ENCODE peak calls at places on chromosome 3, in seven cellular contexts. P, F, C, Y, U, K and G are unnamed samples.
A peak's percentile ranks its signal among the peaks of the same experiment; 100 is the strongest.

GRCh38 chr3:37729119-37729518 is 132.6 kb upstream of the CTDSPL start:
- DNase-seq in U (no peak), K (no peak), Y (peak; percentile 15), P (peak; percentile 18), F (no peak), C (no peak), G (peak; percentile 7)

GRCh38 chr3:4720316-4721075 is 227.3 kb downstream of the ITPR1 start:
- DNase-seq in K (no peak), U (no peak), Y (peak; percentile 93), P (peak; percentile 71), F (no peak), C (peak; percentile 89), G (peak; percentile 56)

GRCh38 chr3:23800731-23801130 is 5.0 kb upstream of the UBE2E1 start:
- DNase-seq in F (no peak), U (no peak), K (no peak), P (peak; percentile 39), Y (peak; percentile 56), C (no peak), G (no peak)

GRCh38 chr3:121660356-121661171 is at the start of gene HCLS1:
- DNase-seq in C (no peak), U (peak; percentile 86), K (no peak), Y (peak; percentile 33), P (no peak), F (peak; percentile 87), G (no peak)

GRCh38 chr3:158434412-158435038 is 136.5 kb upstream of the MLF1 start:
- DNase-seq in Y (peak; percentile 83), P (peak; percentile 60), F (peak; percentile 43), U (no peak), C (peak; percentile 82), K (peak; percentile 11), G (peak; percentile 69)

GRCh38 chr3:183439510-183439909 is 11.1 kb upstream of the MCF2L2 start:
- DNase-seq in F (no peak), U (no peak), P (no peak), C (no peak), Y (no peak), K (no peak), G (no peak)

GRCh38 chr3:89841041-89841440 is 733.6 kb downstream of the EPHA3 start:
- DNase-seq in K (no peak), U (no peak), P (peak; percentile 16), Y (no peak), C (no peak), F (no peak), G (no peak)

GRCh38 chr3:99943931-99944761 is 126.5 kb downstream of the CMSS1 start:
- DNase-seq in U (no peak), P (peak; percentile 47), K (no peak), Y (no peak), C (no peak), F (no peak), G (no peak)

GRCh38 chr3:33491697-33492096 is 51.5 kb upstream of the UBP1 start:
- DNase-seq in Y (no peak), F (no peak), U (no peak), K (no peak), P (no peak), C (no peak), G (no peak)

GRCh38 chr3:169528289-169528688 is 135.2 kb downstream of the MECOM start:
- DNase-seq in K (no peak), P (peak; percentile 42), F (no peak), C (no peak), U (no peak), Y (peak; percentile 57), G (no peak)

GRCh38 chr3:159536876-159537275 is 451.8 kb upstream of the IL12A start:
- DNase-seq in Y (no peak), P (no peak), F (no peak), U (no peak), K (no peak), C (no peak), G (no peak)

GRCh38 chr3:83559082-83559481 is 1399.7 kb upstream of the CADM2 start:
- DNase-seq in Y (no peak), F (no peak), C (no peak), K (no peak), P (no peak), U (no peak), G (no peak)

GRCh38 chr3:184174646-184175492 is at the start of gene AP2M1:
- DNase-seq in Y (peak; percentile 100), K (peak; percentile 99), U (peak; percentile 98), F (peak; percentile 99), P (peak; percentile 100), C (peak; percentile 100), G (peak; percentile 99)

GRCh38 chr3:169966951-169967915 is 626 bp downstream of the SEC62 start:
- DNase-seq in P (peak; percentile 49), Y (peak; percentile 48), C (peak; percentile 28), U (peak; percentile 68), F (peak; percentile 67), K (peak; percentile 10), G (peak; percentile 76)

GRCh38 chr3:81521855-81522254 is 239.6 kb downstream of the GBE1 start:
- DNase-seq in C (no peak), Y (no peak), U (no peak), F (no peak), P (no peak), K (no peak), G (no peak)

GRCh38 chr3:9165441-9165840 is 84.0 kb downstream of the SRGAP3 start:
- DNase-seq in Y (no peak), K (no peak), P (no peak), U (no peak), F (no peak), C (no peak), G (no peak)

GRCh38 chr3:37082317-37082716 is 89.0 kb downstream of the MLH1 start:
- DNase-seq in F (no peak), U (no peak), K (no peak), Y (no peak), P (no peak), C (no peak), G (no peak)

GRCh38 chr3:123909785-123910184 is 25.7 kb upstream of the MYLK start:
- DNase-seq in U (no peak), C (no peak), Y (no peak), P (no peak), F (no peak), K (no peak), G (no peak)

GRCh38 chr3:43581343-43581742 is 40.5 kb downstream of the ANO10 start:
- DNase-seq in P (peak; percentile 52), Y (peak; percentile 13), C (no peak), K (no peak), F (no peak), U (no peak), G (no peak)

GRCh38 chr3:20055020-20055775 is 15.0 kb downstream of the KAT2B start:
- DNase-seq in F (peak; percentile 62), U (peak; percentile 44), Y (no peak), C (peak; percentile 57), K (no peak), P (no peak), G (no peak)

GRCh38 chr3:94071713-94072284 is 8.9 kb downstream of the NSUN3 start:
- DNase-seq in F (peak; percentile 61), Y (no peak), K (no peak), P (no peak), U (no peak), C (no peak), G (no peak)

GRCh38 chr3:49266410-49267170 is 10.4 kb downstream of the C3orf62 start:
- DNase-seq in U (no peak), Y (peak; percentile 71), K (no peak), F (no peak), C (no peak), P (no peak), G (no peak)

GRCh38 chr3:129947916-129948315 is 26.6 kb upstream of the TRH start:
- DNase-seq in U (no peak), C (no peak), F (no peak), Y (no peak), K (no peak), P (no peak), G (no peak)

GRCh38 chr3:49411550-49411967 is 217 bp downstream of the RHOA start:
- DNase-seq in Y (no peak), C (no peak), P (no peak), U (peak; percentile 67), K (no peak), F (peak; percentile 71), G (no peak)

GRCh38 chr3:152190636-152191183 is 78.0 kb upstream of the MBNL1 start:
- DNase-seq in K (no peak), Y (no peak), F (no peak), C (no peak), U (no peak), P (no peak), G (no peak)

GRCh38 chr3:145219355-145220196 is 941.4 kb downstream of the PLOD2 start:
- DNase-seq in P (no peak), Y (peak; percentile 4), K (no peak), U (no peak), C (no peak), F (no peak), G (peak; percentile 20)

GRCh38 chr3:193928354-193929209 is 207.4 kb upstream of the HES1 start:
- DNase-seq in F (no peak), C (peak; percentile 57), K (no peak), P (no peak), Y (peak; percentile 53), U (no peak), G (no peak)

GRCh38 chr3:186053954-186054353 is 54.9 kb downstream of the ETV5 start:
- DNase-seq in F (no peak), P (peak; percentile 73), U (no peak), Y (peak; percentile 14), K (peak; percentile 53), C (peak; percentile 9), G (peak; percentile 33)

GRCh38 chr3:17747184-17747889 is 4.9 kb upstream of the TBC1D5 start:
- DNase-seq in Y (no peak), K (no peak), U (no peak), P (no peak), C (no peak), F (no peak), G (no peak)